ENCODE peak calls at places on chromosomes 1 and 21, in four cellular contexts. One of them, this sample, is unnamed.

GRCh38 chr1:206958154-206958553 is 11.9 kb upstream of the PIGR start:
- DNase-seq in MM.1S: no peak
- DNase-seq in SK-N-SH: no peak
- DNase-seq in PC-3: no peak
- DNase-seq in this sample: no peak

GRCh38 chr21:37128069-37128468 is 55.0 kb downstream of the TTC3 start:
- DNase-seq in PC-3: peak
- DNase-seq in SK-N-SH: no peak
- DNase-seq in MM.1S: no peak
- DNase-seq in this sample: no peak

GRCh38 chr1:47714368-47714767 is 276.5 kb downstream of the FOXD2 start:
- DNase-seq in MM.1S: no peak
- DNase-seq in PC-3: no peak
- DNase-seq in SK-N-SH: no peak
- DNase-seq in this sample: no peak

GRCh38 chr1:206736878-206737728 is 33.5 kb upstream of the IL19 start:
- DNase-seq in PC-3: no peak
- DNase-seq in SK-N-SH: no peak
- DNase-seq in MM.1S: no peak
- DNase-seq in this sample: no peak

GRCh38 chr1:82597620-82598019 is 796.9 kb downstream of the ADGRL2 start:
- DNase-seq in SK-N-SH: peak
- DNase-seq in MM.1S: no peak
- DNase-seq in PC-3: no peak
- DNase-seq in this sample: no peak

GRCh38 chr1:27026621-27027574 is 14.2 kb upstream of the TENT5B start:
- DNase-seq in MM.1S: peak
- DNase-seq in PC-3: no peak
- DNase-seq in SK-N-SH: no peak
- DNase-seq in this sample: peak

GRCh38 chr1:93503163-93503562 is 55.2 kb downstream of the FNBP1L start:
- DNase-seq in SK-N-SH: no peak
- DNase-seq in PC-3: no peak
- DNase-seq in MM.1S: no peak
- DNase-seq in this sample: no peak

GRCh38 chr1:2449636-2450454 is 26.2 kb upstream of the PLCH2 start:
- DNase-seq in SK-N-SH: no peak
- DNase-seq in PC-3: peak
- DNase-seq in MM.1S: no peak
- DNase-seq in this sample: no peak

GRCh38 chr1:159854693-159855192 is 7.7 kb downstream of the VSIG8 start:
- DNase-seq in SK-N-SH: peak
- DNase-seq in PC-3: peak
- DNase-seq in MM.1S: peak
- DNase-seq in this sample: peak
- TF ChIP-seq EZH2phosphoT487 in SK-N-SH: no peak
- TF ChIP-seq EZH2phosphoT487 in PC-3: no peak
- TF ChIP-seq EZH2phosphoT487 in MM.1S: no peak
- TF ChIP-seq EZH2phosphoT487 in this sample: no peak

GRCh38 chr21:44779417-44780139 is 22.0 kb downstream of the UBE2G2 start:
- DNase-seq in PC-3: no peak
- DNase-seq in SK-N-SH: no peak
- DNase-seq in MM.1S: no peak
- DNase-seq in this sample: no peak

GRCh38 chr21:44778094-44778493 is 23.5 kb downstream of the UBE2G2 start:
- DNase-seq in PC-3: no peak
- DNase-seq in SK-N-SH: no peak
- DNase-seq in MM.1S: no peak
- DNase-seq in this sample: no peak

GRCh38 chr21:44780140-44780508 is 21.5 kb downstream of the UBE2G2 start:
- DNase-seq in SK-N-SH: no peak
- DNase-seq in PC-3: no peak
- DNase-seq in MM.1S: no peak
- DNase-seq in this sample: no peak

GRCh38 chr21:44778499-44778911 is 23.1 kb downstream of the UBE2G2 start:
- DNase-seq in PC-3: peak
- DNase-seq in SK-N-SH: no peak
- DNase-seq in MM.1S: no peak
- DNase-seq in this sample: no peak

DNA sequence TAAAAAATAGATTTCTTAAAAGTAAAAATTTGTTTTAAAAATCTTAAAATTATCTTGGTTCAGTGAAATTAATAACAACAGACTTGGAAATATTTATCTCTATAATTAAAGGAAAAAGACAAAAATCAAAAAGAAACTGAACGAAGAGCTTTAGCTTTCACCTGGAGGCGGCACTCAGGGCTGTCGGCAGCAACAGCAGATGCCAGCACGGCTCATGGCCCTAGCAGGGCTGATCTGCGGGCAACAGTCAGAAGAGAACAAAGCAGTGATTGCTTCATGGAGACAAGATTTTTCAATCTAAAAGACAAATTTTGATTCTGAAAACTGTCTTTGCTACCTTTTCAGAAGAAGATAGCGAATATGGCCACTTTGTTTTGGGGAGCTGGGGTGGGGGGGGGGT is 22.6 kb downstream of the UBE2G2 start:
- DNase-seq in MM.1S: no peak
- DNase-seq in PC-3: no peak
- DNase-seq in SK-N-SH: no peak
- DNase-seq in this sample: no peak
- H3K9ac ChIP-seq in MM.1S: no peak
- H3K9ac ChIP-seq in PC-3: no peak
- H3K9ac ChIP-seq in SK-N-SH: no peak
- H3K9ac ChIP-seq in this sample: no peak

DNA sequence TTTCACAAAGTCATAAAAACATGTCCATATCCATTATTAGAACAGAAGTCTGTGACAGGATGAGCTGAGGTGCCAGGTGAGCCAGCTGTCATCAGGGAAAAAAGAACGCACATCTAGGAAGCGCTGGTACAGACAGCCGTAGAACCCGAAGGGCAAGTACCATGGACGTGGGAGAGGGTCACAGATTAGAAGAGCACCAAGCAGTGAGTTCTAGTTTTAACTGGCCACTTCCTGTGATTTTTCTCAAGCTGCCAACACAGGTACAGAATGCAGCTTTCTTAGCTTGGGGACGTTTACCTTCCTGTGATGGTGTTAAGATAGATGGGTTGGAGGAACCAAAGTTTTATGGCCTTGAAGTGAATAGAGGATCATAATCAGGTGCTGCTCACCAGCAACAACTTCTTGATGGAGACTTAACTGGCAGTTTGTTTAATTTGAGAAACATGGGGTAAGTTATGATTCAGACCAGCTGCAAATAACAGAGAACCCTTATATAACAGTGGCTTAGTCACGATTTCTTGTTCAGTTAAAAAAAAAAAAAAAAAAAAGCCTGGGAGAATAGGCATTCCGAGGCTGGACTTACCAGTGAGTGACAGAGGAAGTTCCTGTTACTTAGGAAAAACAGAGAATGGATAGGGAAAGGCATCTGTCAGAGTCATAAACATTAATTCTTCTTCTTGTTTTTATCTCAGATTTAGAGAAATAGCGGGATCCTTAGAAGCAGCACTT is 30.9 kb downstream of the AGT start:
- DNase-seq in SK-N-SH: no peak
- DNase-seq in MM.1S: no peak
- DNase-seq in PC-3: peak
- DNase-seq in this sample: peak
- H3K4me2 ChIP-seq in SK-N-SH: no peak
- H3K4me2 ChIP-seq in MM.1S: no peak
- H3K4me2 ChIP-seq in PC-3: peak
- H3K4me2 ChIP-seq in this sample: no peak

DNA sequence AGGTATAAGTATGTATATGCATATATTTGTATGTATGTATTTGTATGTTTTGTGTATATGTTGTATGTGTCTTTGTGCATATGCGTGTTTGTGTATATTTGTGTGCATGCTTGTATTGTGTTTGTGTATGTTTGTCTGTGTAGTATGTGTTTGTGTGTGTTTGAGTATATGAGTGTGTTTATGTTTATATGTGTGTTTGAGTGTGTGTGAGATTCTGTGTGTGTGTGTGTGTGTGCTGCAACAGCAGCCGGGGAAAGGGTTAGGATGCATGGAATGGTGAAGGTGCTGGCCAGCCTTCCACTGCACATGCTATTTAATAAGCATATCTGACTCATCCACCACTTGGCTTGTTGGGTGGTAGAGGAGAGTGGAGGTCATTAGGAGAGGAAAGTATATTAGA is 46.6 kb upstream of the RAB4A start:
- DNase-seq in SK-N-SH: no peak
- DNase-seq in MM.1S: no peak
- DNase-seq in PC-3: peak
- DNase-seq in this sample: peak
- TF ChIP-seq EZH2phosphoT487 in SK-N-SH: no peak
- TF ChIP-seq EZH2phosphoT487 in MM.1S: no peak
- TF ChIP-seq EZH2phosphoT487 in PC-3: no peak
- TF ChIP-seq EZH2phosphoT487 in this sample: no peak

GRCh38 chr1:223827193-223827663 is 18.5 kb downstream of the TP53BP2 start:
- DNase-seq in MM.1S: no peak
- DNase-seq in PC-3: peak
- DNase-seq in SK-N-SH: no peak
- DNase-seq in this sample: peak

GRCh38 chr1:223828162-223828848 is 17.4 kb downstream of the TP53BP2 start:
- DNase-seq in MM.1S: no peak
- DNase-seq in SK-N-SH: no peak
- DNase-seq in PC-3: no peak
- DNase-seq in this sample: no peak

GRCh38 chr1:223824287-223824686 is 21.5 kb downstream of the TP53BP2 start:
- DNase-seq in PC-3: no peak
- DNase-seq in SK-N-SH: no peak
- DNase-seq in MM.1S: no peak
- DNase-seq in this sample: no peak

GRCh38 chr1:223824712-223825111 is 21.0 kb downstream of the TP53BP2 start:
- DNase-seq in PC-3: no peak
- DNase-seq in MM.1S: no peak
- DNase-seq in SK-N-SH: no peak
- DNase-seq in this sample: no peak

DNA sequence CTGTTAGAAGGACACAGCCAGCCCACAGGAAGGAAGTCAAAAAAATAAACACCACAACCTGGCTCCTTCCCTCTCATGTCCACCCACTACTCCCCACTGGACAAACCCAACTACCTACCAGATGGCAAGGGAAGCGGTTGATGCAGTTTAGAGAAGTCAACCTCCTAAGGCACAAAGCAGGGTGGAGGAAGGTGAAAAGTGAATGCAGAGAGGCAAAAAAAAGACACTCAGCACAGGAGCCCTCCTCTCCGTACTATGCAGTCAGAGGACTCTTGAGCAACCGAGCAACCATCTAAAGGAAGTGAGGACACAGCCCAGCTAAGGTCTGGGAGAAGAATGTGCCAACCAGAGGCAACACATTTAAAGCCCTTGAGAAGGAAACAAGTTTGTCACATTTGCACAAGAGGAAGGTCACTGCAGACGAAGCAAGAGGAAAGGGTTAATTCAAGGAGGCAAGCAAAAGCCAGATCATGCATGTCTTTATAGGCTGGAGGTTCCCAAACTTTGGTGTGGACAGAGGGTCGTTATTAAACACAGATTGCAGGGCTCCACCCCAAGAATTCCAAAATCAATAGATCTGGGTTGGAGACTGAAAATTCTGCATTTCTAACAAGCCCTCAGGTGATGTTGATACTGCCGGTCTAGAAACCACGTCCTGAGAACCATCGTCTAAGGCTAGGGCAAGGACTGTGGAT is 19.8 kb downstream of the TP53BP2 start:
- DNase-seq in SK-N-SH: no peak
- DNase-seq in MM.1S: no peak
- DNase-seq in PC-3: no peak
- DNase-seq in this sample: peak
- H3K9ac ChIP-seq in SK-N-SH: no peak
- H3K9ac ChIP-seq in MM.1S: no peak
- H3K9ac ChIP-seq in PC-3: no peak
- H3K9ac ChIP-seq in this sample: no peak

DNA sequence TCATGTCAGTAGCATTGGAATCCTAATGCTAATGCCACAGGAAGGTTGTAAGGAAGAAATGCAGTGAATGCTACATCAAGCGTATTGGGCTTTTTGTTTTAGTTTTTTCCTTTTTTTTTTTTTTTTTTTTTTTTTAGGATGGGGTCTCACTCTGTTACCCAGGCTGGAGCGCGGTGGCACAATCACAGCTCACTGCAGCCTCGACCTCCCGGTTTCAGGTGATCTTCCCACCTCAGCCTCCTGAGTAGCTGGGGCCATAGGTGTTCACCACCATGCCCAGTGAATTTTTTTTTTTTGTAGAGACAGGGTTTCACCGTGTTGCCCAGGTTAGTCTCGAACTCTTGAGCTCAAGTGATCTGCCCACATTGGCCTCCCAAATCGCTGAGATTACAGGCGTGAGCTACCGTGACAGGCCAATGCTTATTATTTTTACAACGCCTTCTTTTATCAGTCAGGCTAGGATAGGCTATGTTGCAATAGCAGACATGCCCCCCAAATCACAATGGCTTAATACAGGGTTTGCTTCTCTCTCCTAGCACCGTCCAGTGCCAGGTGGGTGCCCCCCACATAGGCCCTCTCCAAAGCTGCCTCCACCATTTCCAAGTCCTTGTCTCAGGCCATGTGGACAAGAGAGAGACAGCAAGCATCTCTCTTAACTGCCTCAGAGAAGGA is 3.8 kb upstream of the MATN1 start:
- DNase-seq in MM.1S: no peak
- DNase-seq in PC-3: no peak
- DNase-seq in SK-N-SH: no peak
- DNase-seq in this sample: no peak
- H3K4me2 ChIP-seq in MM.1S: no peak
- H3K4me2 ChIP-seq in PC-3: no peak
- H3K4me2 ChIP-seq in SK-N-SH: peak
- H3K4me2 ChIP-seq in this sample: no peak

GRCh38 chr21:25859264-25859931 is 124.6 kb downstream of the GABPA start:
- DNase-seq in MM.1S: no peak
- DNase-seq in PC-3: no peak
- DNase-seq in SK-N-SH: no peak
- DNase-seq in this sample: no peak

GRCh38 chr21:25863747-25864146 is 129.0 kb downstream of the GABPA start:
- DNase-seq in SK-N-SH: no peak
- DNase-seq in PC-3: no peak
- DNase-seq in MM.1S: no peak
- DNase-seq in this sample: no peak

GRCh38 chr21:25862112-25862511 is 127.3 kb downstream of the GABPA start:
- DNase-seq in MM.1S: no peak
- DNase-seq in SK-N-SH: no peak
- DNase-seq in PC-3: no peak
- DNase-seq in this sample: no peak

GRCh38 chr21:25863031-25863430 is 128.3 kb downstream of the GABPA start:
- DNase-seq in MM.1S: no peak
- DNase-seq in SK-N-SH: no peak
- DNase-seq in PC-3: no peak
- DNase-seq in this sample: no peak

GRCh38 chr21:25862596-25862995 is 127.8 kb downstream of the GABPA start:
- DNase-seq in MM.1S: peak
- DNase-seq in PC-3: peak
- DNase-seq in SK-N-SH: no peak
- DNase-seq in this sample: peak
- TF ChIP-seq EZH2phosphoT487 in MM.1S: no peak
- TF ChIP-seq EZH2phosphoT487 in PC-3: no peak
- TF ChIP-seq EZH2phosphoT487 in SK-N-SH: no peak
- TF ChIP-seq EZH2phosphoT487 in this sample: no peak